ENCODE peak calls at places on chromosomes 13 and 19, in eight cellular contexts. V, F, C, R, J, M, A and Z are unnamed samples.

GRCh38 chr19:9857076-9857721 is 22.1 kb downstream of the PIN1 start:
- DNase-seq in V (no peak), F (no peak), C (no peak), R (no peak), J (no peak), M (no peak), A (no peak), Z (no peak)

GRCh38 chr19:5397804-5398692 is 57.2 kb upstream of the ZNRF4 start:
- DNase-seq in V (no peak), F (no peak), C (no peak), R (no peak), J (peak; percentile 35), M (no peak), A (no peak), Z (no peak)

GRCh38 chr13:51298812-51299211 is 40.7 kb upstream of the SERPINE3 start:
- DNase-seq in V (no peak), F (no peak), C (no peak), R (no peak), J (no peak), M (no peak), A (no peak), Z (no peak)

GRCh38 chr13:50512602-50513527 is 330.6 kb downstream of the DLEU7 start:
- DNase-seq in V (peak; percentile 37), F (no peak), C (peak; percentile 12), R (peak; percentile 61), J (no peak), M (no peak), A (peak; percentile 37), Z (no peak)

GRCh38 chr13:97344250-97345175 is 89.5 kb upstream of the RAP2A start:
- DNase-seq in V (peak; percentile 33), F (no peak), C (peak; percentile 14), R (peak; percentile 87), J (peak; percentile 49), M (no peak), A (peak; percentile 48), Z (peak; percentile 30)

GRCh38 chr13:112842343-112842856 is 126.6 kb upstream of the MCF2L start:
- DNase-seq in V (no peak), F (no peak), C (no peak), R (no peak), J (no peak), M (no peak), A (no peak), Z (no peak)

GRCh38 chr13:97165527-97166425 is 56.4 kb upstream of the MBNL2 start:
- DNase-seq in V (no peak), F (no peak), C (no peak), R (no peak), J (no peak), M (no peak), A (no peak), Z (no peak)

GRCh38 chr19:33404506-33404905 is 31.0 kb downstream of the CEBPG start:
- DNase-seq in V (no peak), F (no peak), C (no peak), R (no peak), J (no peak), M (no peak), A (no peak), Z (no peak)

GRCh38 chr19:3234800-3235199 is 10.3 kb downstream of the CELF5 start:
- DNase-seq in V (no peak), F (no peak), C (no peak), R (no peak), J (no peak), M (no peak), A (no peak), Z (no peak)

GRCh38 chr19:48795855-48796142 is 15.0 kb downstream of the BCAT2 start:
- DNase-seq in V (no peak), F (no peak), C (no peak), R (no peak), J (no peak), M (no peak), A (no peak), Z (no peak)

GRCh38 chr13:47858678-47859050 is 142.4 kb downstream of the SUCLA2 start:
- DNase-seq in V (no peak), F (no peak), C (no peak), R (peak; percentile 48), J (no peak), M (no peak), A (peak; percentile 85), Z (no peak)

GRCh38 chr19:17584132-17584531 is 28.7 kb downstream of the COLGALT1 start:
- DNase-seq in V (no peak), F (no peak), C (no peak), R (no peak), J (no peak), M (no peak), A (no peak), Z (no peak)